ENCODE peak calls at places on chromosomes 13 and 19, in four cellular contexts. F, A, M and G are unnamed samples.

GRCh38 chr13:114142640-114143490 is 10.4 kb upstream of the RASA3 start:
- DNase-seq in A (no peak), F (no peak), M (peak), G (no peak)

GRCh38 chr19:27792576-27793127 is 1420.3 kb downstream of the UQCRFS1 start:
- DNase-seq in A (no peak), F (no peak), M (no peak), G (no peak)

GRCh38 chr19:15248648-15249559 is 16.7 kb upstream of the EPHX3 start:
- DNase-seq in F (peak), A (peak), M (peak), G (no peak)

GRCh38 chr13:25319781-25320180 is 18.4 kb downstream of the NUP58 start:
- DNase-seq in A (no peak), M (no peak), F (no peak), G (no peak)

GRCh38 chr13:35830850-35831450 is 300.2 kb downstream of the DCLK1 start:
- DNase-seq in M (no peak), A (no peak), F (no peak), G (no peak)

GRCh38 chr13:99331881-99332293 is 24.7 kb upstream of the GPR183 start:
- DNase-seq in A (peak), M (no peak), F (no peak), G (no peak)

GRCh38 chr13:44906758-44907157 is 82.5 kb downstream of the NUFIP1 start:
- DNase-seq in A (no peak), F (peak), M (no peak), G (no peak)

GRCh38 chr13:53782400-53783030 is 753.9 kb downstream of the OLFM4 start:
- DNase-seq in M (no peak), F (peak), A (peak), G (peak)

GRCh38 chr19:43675906-43676305 is 5.9 kb upstream of the PLAUR start:
- DNase-seq in M (no peak), F (no peak), A (no peak), G (no peak)

GRCh38 chr19:821228-821975 is at the start of gene PLPPR3:
- DNase-seq in A (no peak), F (no peak), M (peak), G (peak)